ENCODE peak calls at places on chromosomes 1 and 21, in eight cellular contexts. G is endodermal cell, C is AG04450, Y is astrocyte of the cerebellum, D is glutamatergic neuron, Z is WTC11, I is IMR-90, A is transverse colon. W is an unnamed sample.

GRCh38 chr1:22494144-22494543 is 42.5 kb downstream of the ZBTB40 start:
- DNase-seq in A (no peak), D (no peak), G (no peak), Y (no peak), C (no peak), I (no peak), Z (no peak), W (no peak)

GRCh38 chr1:33120436-33121231 is 39.7 kb downstream of the AZIN2 start:
- DNase-seq in I (peak), D (no peak), C (no peak), G (peak), A (no peak), Z (no peak), Y (no peak), W (no peak)

GRCh38 chr1:56376188-56376984 is 203.0 kb downstream of the PLPP3 start:
- DNase-seq in Y (peak), C (no peak), A (peak), I (peak), D (no peak), G (peak), Z (peak), W (peak)

GRCh38 chr1:55993608-55994251 is 585.6 kb downstream of the PLPP3 start:
- DNase-seq in G (no peak), Z (no peak), A (no peak), I (no peak), D (no peak), C (no peak), Y (no peak), W (no peak)

GRCh38 chr1:228216371-228217320 is 8.8 kb downstream of the OBSCN start:
- DNase-seq in G (no peak), Z (no peak), D (no peak), I (no peak), C (no peak), Y (no peak), A (no peak), W (no peak)

GRCh38 chr21:33036430-33037162 is 10.9 kb downstream of the OLIG2 start:
- DNase-seq in A (no peak), I (peak), G (peak), D (peak), Z (no peak), C (peak), Y (no peak), W (no peak)

GRCh38 chr1:36464605-36465393 is 615 bp upstream of the MRPS15 start:
- DNase-seq in G (no peak), D (no peak), I (peak), Y (no peak), A (no peak), C (no peak), Z (peak), W (no peak)

GRCh38 chr1:100895540-100896480 is at the start of gene SLC30A7:
- DNase-seq in G (peak), Y (peak), I (peak), C (peak), A (peak), D (peak), Z (peak), W (peak)

GRCh38 chr1:243819438-243819839 is 30.6 kb downstream of the AKT3 start:
- DNase-seq in I (no peak), C (no peak), Z (peak), G (peak), A (no peak), D (peak), Y (no peak), W (no peak)

GRCh38 chr1:11594222-11594621 is 60.0 kb downstream of the FBXO2 start:
- DNase-seq in G (peak), I (peak), C (no peak), Z (peak), A (no peak), Y (no peak), D (no peak), W (no peak)

GRCh38 chr1:187244623-187245022 is 415.9 kb downstream of the PLA2G4A start:
- DNase-seq in C (no peak), D (no peak), G (no peak), Y (peak), I (no peak), Z (no peak), A (no peak), W (no peak)

GRCh38 chr1:8423702-8424538 is 106.0 kb downstream of the SLC45A1 start:
- DNase-seq in Y (no peak), Z (peak), G (peak), A (peak), C (no peak), I (peak), D (peak), W (no peak)

GRCh38 chr21:37873655-37874054 is 42.6 kb downstream of the KCNJ6 start:
- DNase-seq in D (no peak), Z (no peak), I (peak), G (peak), Y (no peak), A (no peak), C (no peak), W (no peak)
- TF ChIP-seq CTCF in D (no peak), Z (no peak), I (peak), G (peak), Y (peak), A (peak), C (peak), W (no peak)

GRCh38 chr1:176878750-176879536 is 285.6 kb downstream of the ASTN1 start:
- DNase-seq in Z (peak), Y (no peak), D (no peak), C (no peak), A (no peak), G (peak), I (no peak), W (no peak)
- TF ChIP-seq CTCF in Z (no peak), Y (no peak), D (no peak), C (no peak), A (no peak), G (peak), I (no peak), W (no peak)

GRCh38 chr1:170670751-170671628 is 7.1 kb downstream of the PRRX1 start:
- DNase-seq in I (peak), C (no peak), Y (no peak), D (peak), A (peak), G (peak), Z (peak), W (no peak)
- TF ChIP-seq CTCF in I (peak), C (peak), Y (peak), D (peak), A (peak), G (peak), Z (peak), W (no peak)

GRCh38 chr1:156623946-156624813 is 5.0 kb downstream of the HAPLN2 start:
- DNase-seq in Y (no peak), I (peak), C (no peak), D (peak), G (peak), A (peak), Z (peak), W (no peak)
- TF ChIP-seq CTCF in Y (peak), I (peak), C (peak), D (peak), G (peak), A (peak), Z (no peak), W (no peak)

GRCh38 chr21:31974454-31974985 is 101.7 kb downstream of the HUNK start:
- DNase-seq in I (no peak), G (no peak), A (no peak), C (no peak), Y (no peak), D (no peak), Z (peak), W (no peak)
- TF ChIP-seq CTCF in I (no peak), G (no peak), A (no peak), C (no peak), Y (no peak), D (no peak), Z (no peak), W (no peak)

W was measured in omental fat pad.